ENCODE peak calls at places on chromosome 18, in ten cellular contexts. V is prostate gland; N is activated CD8-positive, alpha-beta T cell treated with anti-CD3 and anti-CD28 coated beads, Interleukin-2, amount 10 ng/mL, durations not matched to agents 7 days and 5 days; Q is NCI-H82; H is activated naive CD4-positive, alpha-beta T cell; E is iris pigment epithelial cell; R is stimulated activated CD4-positive, alpha-beta T cell treated with anti-CD3 and anti-CD28 coated beads, Interleukin-2, amount 100 ng/mL, for 48 hours; Z is ELR; O is ecto neural progenitor cell; G is right cardiac atrium. C is an unnamed sample.

GRCh38 chr18:76075777-76076176 is 419.3 kb downstream of the ZNF516 start:
- DNase-seq in Z (no peak), Q (no peak), N (no peak), G (no peak), V (no peak), E (no peak), R (no peak), H (no peak), O (no peak), C (no peak)

GRCh38 chr18:48263913-48264506 is 145.2 kb downstream of the ZBTB7C start:
- DNase-seq in E (no peak), G (no peak), H (no peak), N (no peak), O (no peak), Q (no peak), R (no peak), Z (peak), V (no peak), C (no peak)

GRCh38 chr18:3498705-3499451 is 48.9 kb downstream of the TGIF1 start:
- DNase-seq in V (peak), Q (no peak), H (no peak), R (peak), N (peak), E (peak), O (peak), Z (peak), G (peak), C (no peak)

GRCh38 chr18:52617931-52618330 is 277.9 kb downstream of the DCC start:
- DNase-seq in Z (peak), N (no peak), E (no peak), H (no peak), O (no peak), V (no peak), Q (no peak), R (no peak), G (no peak), C (no peak)

GRCh38 chr18:64474751-64475150 is 325.9 kb upstream of the LINC00305 start:
- DNase-seq in G (no peak), Q (peak), Z (no peak), N (no peak), V (no peak), E (no peak), O (no peak), R (no peak), H (no peak), C (no peak)

GRCh38 chr18:48440924-48441323 is 31.7 kb upstream of the ZBTB7C start:
- DNase-seq in Z (no peak), G (no peak), V (no peak), N (no peak), O (no peak), Q (no peak), E (no peak), R (no peak), H (no peak), C (no peak)

GRCh38 chr18:60649107-60649506 is 276.5 kb upstream of the MC4R start:
- DNase-seq in Z (no peak), H (no peak), G (no peak), V (no peak), O (no peak), R (no peak), N (no peak), Q (no peak), E (no peak), C (no peak)

GRCh38 chr18:53747761-53748160 is 476.7 kb downstream of the MBD2 start:
- DNase-seq in H (no peak), E (no peak), G (no peak), Z (no peak), N (no peak), O (no peak), R (no peak), V (no peak), Q (no peak), C (no peak)

GRCh38 chr18:74395630-74396251 is 61.4 kb downstream of the DIPK1C start:
- DNase-seq in G (no peak), H (no peak), V (no peak), O (no peak), R (no peak), N (no peak), Z (no peak), Q (no peak), E (no peak), C (no peak)

GRCh38 chr18:13872932-13873331 is 42.4 kb downstream of the MC2R start:
- DNase-seq in V (no peak), R (no peak), H (no peak), O (no peak), Z (no peak), Q (no peak), N (no peak), E (no peak), G (no peak), C (no peak)

GRCh38 chr18:51525453-51526225 is 328.2 kb upstream of the MEX3C start:
- DNase-seq in V (no peak), Z (no peak), H (no peak), N (no peak), R (no peak), Q (no peak), O (no peak), G (no peak), E (no peak), C (no peak)

GRCh38 chr18:62610509-62611394 is 87.9 kb downstream of the ZCCHC2 start:
- DNase-seq in R (no peak), O (peak), H (no peak), Z (no peak), G (no peak), V (no peak), Q (peak), N (no peak), E (no peak), C (no peak)

GRCh38 chr18:46385124-46385523 is 271.9 kb downstream of the LOXHD1 start:
- DNase-seq in H (no peak), N (no peak), E (no peak), O (no peak), R (no peak), Q (no peak), Z (no peak), G (no peak), V (no peak), C (no peak)

GRCh38 chr18:69161383-69162028 is 239.2 kb upstream of the DOK6 start:
- DNase-seq in R (no peak), Q (no peak), H (no peak), G (no peak), N (no peak), V (no peak), O (no peak), E (peak), Z (no peak), C (no peak)

GRCh38 chr18:23824704-23825103 is 135.5 kb downstream of the LAMA3 start:
- DNase-seq in H (no peak), O (no peak), Q (no peak), Z (peak), R (no peak), N (no peak), V (no peak), E (peak), G (no peak), C (no peak)

GRCh38 chr18:63292844-63293683 is 26.5 kb downstream of the BCL2 start:
- DNase-seq in O (no peak), Q (no peak), Z (no peak), N (peak), V (no peak), H (no peak), R (no peak), E (no peak), G (peak), C (no peak)

C was measured in DND-41.